ENCODE peak calls at places on chromosomes 2 and 18, in eight cellular contexts. B is upper lobe of right lung, M is endothelial cell, S is heart right ventricle, G is AG09309, D is GM12864, L is AG04449, C is HL-60. Q is an unnamed sample.

GRCh38 chr2:66506265-66506664 is 71.3 kb downstream of the MEIS1 start:
- DNase-seq in B (no peak), M (no peak), S (no peak), G (no peak), D (no peak), L (no peak), C (no peak), Q (no peak)

GRCh38 chr2:220053919-220054318 is 426.5 kb downstream of the SLC4A3 start:
- DNase-seq in B (no peak), M (no peak), S (no peak), G (no peak), D (no peak), L (no peak), C (peak), Q (no peak)

GRCh38 chr18:58937204-58937603 is 72.5 kb downstream of the ZNF532 start:
- DNase-seq in B (no peak), M (no peak), S (no peak), G (peak), D (no peak), L (peak), C (peak), Q (no peak)

GRCh38 chr2:115162454-115163293 is 720.2 kb downstream of the DPP10 start:
- DNase-seq in B (peak), M (peak), S (no peak), G (no peak), D (no peak), L (no peak), C (no peak), Q (no peak)

GRCh38 chr18:12679183-12679786 is 21.4 kb upstream of the SPIRE1 start:
- DNase-seq in B (peak), M (peak), S (peak), G (no peak), D (no peak), L (no peak), C (no peak), Q (no peak)

GRCh38 chr2:169047253-169048250 is 16.4 kb upstream of the ABCB11 start:
- DNase-seq in B (no peak), M (no peak), S (no peak), G (no peak), D (no peak), L (no peak), C (no peak), Q (no peak)

GRCh38 chr2:50374117-50374516 is 657.8 kb downstream of the NRXN1 start:
- DNase-seq in B (no peak), M (no peak), S (no peak), G (no peak), D (no peak), L (no peak), C (no peak), Q (no peak)

GRCh38 chr2:48531141-48531648 is 1.2 kb downstream of the STON1 start:
- DNase-seq in B (no peak), M (peak), S (no peak), G (peak), D (no peak), L (peak), C (no peak), Q (no peak)

GRCh38 chr2:205714058-205714776 is 31.9 kb downstream of the NRP2 start:
- DNase-seq in B (no peak), M (no peak), S (no peak), G (no peak), D (peak), L (no peak), C (no peak), Q (peak)

GRCh38 chr2:128485761-128486639 is 167.3 kb upstream of the HS6ST1 start:
- DNase-seq in B (peak), M (no peak), S (no peak), G (no peak), D (no peak), L (no peak), C (no peak), Q (no peak)

GRCh38 chr2:24754985-24755690 is 38.1 kb downstream of the PTRHD1 start:
- DNase-seq in B (no peak), M (no peak), S (no peak), G (no peak), D (no peak), L (no peak), C (no peak), Q (no peak)

GRCh38 chr18:46485675-46486200 is 171.3 kb downstream of the LOXHD1 start:
- DNase-seq in B (no peak), M (no peak), S (no peak), G (no peak), D (no peak), L (no peak), C (no peak), Q (no peak)

GRCh38 chr2:227462463-227462951 is 9.4 kb upstream of the AGFG1 start:
- DNase-seq in B (no peak), M (peak), S (no peak), G (no peak), D (no peak), L (no peak), C (no peak), Q (peak)

GRCh38 chr18:12946549-12947354 is 1.1 kb upstream of the SEH1L start:
- DNase-seq in B (no peak), M (peak), S (peak), G (peak), D (no peak), L (peak), C (peak), Q (no peak)

GRCh38 chr2:2769481-2770431 is 438.7 kb upstream of the MYT1L start:
- DNase-seq in B (peak), M (no peak), S (peak), G (no peak), D (no peak), L (no peak), C (no peak), Q (no peak)

GRCh38 chr18:2602844-2603243 is 31.5 kb downstream of the NDC80 start:
- DNase-seq in B (no peak), M (no peak), S (no peak), G (no peak), D (no peak), L (no peak), C (no peak), Q (no peak)

GRCh38 chr2:238338710-238339394 is 18.5 kb downstream of the TRAF3IP1 start:
- DNase-seq in B (no peak), M (no peak), S (no peak), G (no peak), D (no peak), L (no peak), C (no peak), Q (no peak)

GRCh38 chr2:237790353-237790752 is 8.2 kb upstream of the RBM44 start:
- DNase-seq in B (no peak), M (no peak), S (no peak), G (no peak), D (no peak), L (no peak), C (no peak), Q (no peak)

GRCh38 chr2:174180165-174180724 is 68.1 kb downstream of the OLA1 start:
- DNase-seq in B (no peak), M (no peak), S (no peak), G (no peak), D (no peak), L (no peak), C (no peak), Q (no peak)

GRCh38 chr2:173204316-173204715 is 128.7 kb downstream of the MAP3K20 start:
- DNase-seq in B (no peak), M (no peak), S (no peak), G (no peak), D (no peak), L (no peak), C (no peak), Q (no peak)

GRCh38 chr2:70467237-70467636 is 86.4 kb downstream of the TGFA start:
- DNase-seq in B (no peak), M (no peak), S (peak), G (no peak), D (no peak), L (no peak), C (no peak), Q (no peak)

GRCh38 chr2:241020201-241020600 is 21.8 kb downstream of the SNED1 start:
- DNase-seq in B (peak), M (no peak), S (no peak), G (no peak), D (no peak), L (no peak), C (no peak), Q (no peak)

GRCh38 chr2:72006188-72006736 is 141.4 kb downstream of the CYP26B1 start:
- DNase-seq in B (no peak), M (no peak), S (no peak), G (no peak), D (no peak), L (no peak), C (no peak), Q (no peak)

GRCh38 chr18:57586243-57587049 is at the start of gene FECH:
- DNase-seq in B (peak), M (peak), S (peak), G (peak), D (peak), L (no peak), C (peak), Q (peak)

GRCh38 chr2:210617732-210618330 is 61.4 kb downstream of the CPS1 start:
- DNase-seq in B (no peak), M (peak), S (peak), G (no peak), D (no peak), L (no peak), C (peak), Q (peak)

GRCh38 chr2:218860950-218861381 is 1.4 kb downstream of the WNT6 start:
- DNase-seq in B (peak), M (no peak), S (peak), G (no peak), D (no peak), L (no peak), C (no peak), Q (no peak)

GRCh38 chr2:237141556-237141955 is 55.9 kb downstream of the COPS8 start:
- DNase-seq in B (peak), M (no peak), S (no peak), G (no peak), D (no peak), L (peak), C (no peak), Q (no peak)

GRCh38 chr2:45010706-45011036 is 1.4 kb upstream of the SIX2 start:
- DNase-seq in B (no peak), M (no peak), S (no peak), G (no peak), D (no peak), L (no peak), C (no peak), Q (no peak)

GRCh38 chr18:47422524-47422923 is 171.1 kb upstream of the SKOR2 start:
- DNase-seq in B (no peak), M (no peak), S (no peak), G (no peak), D (no peak), L (no peak), C (no peak), Q (no peak)

GRCh38 chr2:44801676-44802408 is 139.7 kb upstream of the SIX3 start:
- DNase-seq in B (no peak), M (peak), S (no peak), G (no peak), D (no peak), L (no peak), C (no peak), Q (peak)

GRCh38 chr2:189179607-189179979 is at the start of gene COL5A2:
- DNase-seq in B (no peak), M (peak), S (peak), G (peak), D (no peak), L (peak), C (no peak), Q (no peak)

GRCh38 chr18:22066083-22066485 is 103.3 kb upstream of the GATA6 start:
- DNase-seq in B (no peak), M (no peak), S (no peak), G (no peak), D (no peak), L (no peak), C (no peak), Q (no peak)

GRCh38 chr18:26565514-26565913 is 17.2 kb upstream of the KCTD1 start:
- DNase-seq in B (no peak), M (no peak), S (no peak), G (no peak), D (no peak), L (no peak), C (no peak), Q (no peak)

GRCh38 chr18:26563024-26563423 is 14.7 kb upstream of the KCTD1 start:
- DNase-seq in B (no peak), M (no peak), S (no peak), G (no peak), D (no peak), L (no peak), C (no peak), Q (no peak)

GRCh38 chr18:26568513-26568912 is 20.2 kb upstream of the KCTD1 start:
- DNase-seq in B (no peak), M (no peak), S (no peak), G (no peak), D (no peak), L (no peak), C (no peak), Q (no peak)

GRCh38 chr18:26568926-26569700 is 20.8 kb upstream of the KCTD1 start:
- DNase-seq in B (no peak), M (no peak), S (no peak), G (no peak), D (no peak), L (no peak), C (no peak), Q (no peak)

GRCh38 chr18:26566874-26567273 is 18.5 kb upstream of the KCTD1 start:
- DNase-seq in B (no peak), M (no peak), S (no peak), G (no peak), D (no peak), L (no peak), C (no peak), Q (no peak)
- TF ChIP-seq CTCF in B (no peak), M (no peak), S (no peak), G (no peak), D (peak), L (no peak), C (no peak), Q (no peak)

GRCh38 chr2:68031546-68032160 is 31.2 kb downstream of the C1D start:
- DNase-seq in B (no peak), M (no peak), S (no peak), G (peak), D (peak), L (no peak), C (peak), Q (peak)
- TF ChIP-seq CTCF in B (peak), M (peak), S (peak), G (peak), D (peak), L (peak), C (peak), Q (peak)

GRCh38 chr2:10788855-10789254 is 23.7 kb downstream of the PDIA6 start:
- DNase-seq in B (no peak), M (no peak), S (no peak), G (no peak), D (no peak), L (no peak), C (no peak), Q (no peak)
- TF ChIP-seq CTCF in B (no peak), M (no peak), S (no peak), G (no peak), D (no peak), L (no peak), C (no peak), Q (no peak)

GRCh38 chr18:9609190-9609589 is 5.2 kb downstream of the PPP4R1 start:
- DNase-seq in B (no peak), M (no peak), S (no peak), G (no peak), D (no peak), L (no peak), C (no peak), Q (no peak)
- TF ChIP-seq CTCF in B (no peak), M (no peak), S (no peak), G (no peak), D (no peak), L (no peak), C (no peak), Q (no peak)

DNA sequence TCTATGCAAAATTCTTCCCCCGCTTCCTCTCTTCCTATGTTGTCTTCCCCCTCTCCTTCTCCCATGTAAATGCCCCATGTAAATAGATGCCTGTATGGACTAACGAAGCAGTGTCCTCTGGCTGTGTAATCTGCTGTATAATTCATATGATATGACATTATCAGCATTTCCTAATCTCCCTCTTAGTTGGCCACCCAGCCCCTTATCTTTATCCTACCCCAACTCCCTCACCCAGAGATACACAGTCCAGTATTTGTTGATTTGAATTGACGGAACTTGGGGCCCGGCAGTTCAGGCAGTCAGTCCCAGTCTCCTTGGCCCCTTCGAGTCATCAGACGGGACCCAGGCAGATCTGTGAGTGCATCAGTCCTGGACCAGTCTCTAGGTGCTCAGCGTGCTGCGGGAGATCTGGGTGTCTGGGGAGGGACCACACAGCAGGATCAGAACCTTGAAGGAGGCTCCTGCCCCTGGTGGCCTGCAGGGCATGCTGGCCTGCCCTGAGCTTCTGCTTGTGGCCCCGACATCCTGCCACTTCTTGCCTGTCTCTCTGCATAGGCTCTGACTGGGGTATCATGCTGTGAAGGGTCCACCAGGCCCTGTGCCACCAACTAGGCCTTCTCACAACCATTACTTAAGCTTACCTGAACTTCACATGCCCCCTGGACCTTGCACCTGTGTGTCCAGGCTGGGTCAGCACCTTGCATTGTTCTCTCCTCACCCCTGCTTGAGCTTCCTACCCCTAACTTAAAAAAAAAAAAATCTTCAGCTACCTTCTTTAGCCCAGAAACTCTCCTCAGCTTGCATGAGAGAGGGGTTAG is 88.1 kb upstream of the ATL2 start:
- DNase-seq in B (no peak), M (no peak), S (no peak), G (no peak), D (no peak), L (no peak), C (no peak), Q (no peak)
- TF ChIP-seq CTCF in B (no peak), M (no peak), S (no peak), G (no peak), D (no peak), L (no peak), C (no peak), Q (no peak)

DNA sequence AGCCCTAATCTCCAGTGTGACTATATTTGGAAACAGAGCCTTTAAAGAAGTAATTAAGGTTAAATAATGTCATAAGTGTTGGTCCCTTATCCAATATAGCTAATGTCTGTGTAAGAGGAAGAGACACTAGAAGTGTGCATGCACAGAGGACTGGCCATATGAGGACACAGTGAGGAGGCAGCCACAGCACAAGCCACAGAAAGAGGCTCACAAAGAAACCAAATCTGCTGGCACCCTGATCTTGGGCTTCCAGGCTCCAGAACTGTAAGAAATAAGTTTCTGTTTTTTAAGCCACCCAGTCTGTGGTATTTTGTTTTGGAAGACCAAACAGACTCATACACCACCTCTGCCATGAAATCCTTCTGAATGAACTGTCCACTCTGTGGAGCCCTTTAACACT is 186.4 kb upstream of the SLC39A10 start:
- DNase-seq in B (no peak), M (no peak), S (no peak), G (no peak), D (no peak), L (no peak), C (no peak), Q (no peak)
- TF ChIP-seq CTCF in B (no peak), M (no peak), S (no peak), G (no peak), D (no peak), L (no peak), C (no peak), Q (no peak)

GRCh38 chr2:31213063-31213882 is 4.0 kb downstream of the CAPN14 start:
- DNase-seq in B (no peak), M (no peak), S (no peak), G (no peak), D (no peak), L (no peak), C (no peak), Q (no peak)
- TF ChIP-seq CTCF in B (no peak), M (no peak), S (no peak), G (no peak), D (no peak), L (no peak), C (no peak), Q (no peak)

DNA sequence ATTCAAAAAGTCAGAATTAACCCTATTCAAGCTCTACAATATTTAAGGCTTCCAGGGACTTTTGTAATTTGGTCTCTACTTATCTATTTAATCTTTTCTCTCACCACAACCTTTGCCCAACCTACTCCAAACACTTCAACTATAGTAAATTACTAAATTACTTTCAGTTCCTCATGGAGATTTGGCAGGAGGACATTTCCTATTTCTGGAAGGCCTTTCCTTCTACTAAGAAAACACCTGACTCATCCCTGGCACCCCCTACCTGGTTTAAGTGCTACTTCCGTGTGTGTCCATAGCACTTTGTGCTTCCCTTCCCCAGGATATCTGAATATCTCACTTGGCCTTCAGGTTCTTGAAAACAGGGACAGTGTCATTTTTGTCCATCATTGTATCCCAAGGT is 96.3 kb downstream of the UPP2 start:
- DNase-seq in B (no peak), M (no peak), S (no peak), G (no peak), D (no peak), L (no peak), C (no peak), Q (no peak)
- TF ChIP-seq CTCF in B (no peak), M (no peak), S (no peak), G (no peak), D (no peak), L (no peak), C (no peak), Q (no peak)

GRCh38 chr2:63023444-63023843 is 27.2 kb upstream of the OTX1 start:
- DNase-seq in B (no peak), M (peak), S (no peak), G (no peak), D (no peak), L (no peak), C (peak), Q (peak)
- TF ChIP-seq CTCF in B (no peak), M (no peak), S (peak), G (peak), D (peak), L (peak), C (no peak), Q (no peak)

Q was measured in GM10248.